ENCODE peak calls at places on chromosomes 6 and 20, in seven cellular contexts. H is adrenal gland, N is right lobe of liver, C is HCT116, G is ovary, S is spleen, E is testis. T is an unnamed sample.

GRCh38 chr6:149185799-149186357 is 131.6 kb upstream of the TAB2 start:
- DNase-seq in C (no peak), G (no peak), E (no peak), S (no peak), N (no peak), H (no peak), T (no peak)

GRCh38 chr6:170052991-170053821 is 237.7 kb downstream of the DLL1 start:
- DNase-seq in C (no peak), E (peak; percentile 7), H (no peak), N (peak; percentile 42), G (peak; percentile 29), S (peak; percentile 65), T (no peak)

GRCh38 chr20:59688999-59689398 is 84.7 kb downstream of the PHACTR3 start:
- DNase-seq in H (no peak), E (no peak), S (no peak), G (no peak), N (no peak), C (no peak), T (no peak)

GRCh38 chr20:54346269-54346668 is 129.1 kb upstream of the DOK5 start:
- DNase-seq in C (no peak), H (no peak), E (no peak), G (no peak), S (no peak), N (no peak), T (no peak)

GRCh38 chr6:119303164-119303887 is 46.2 kb downstream of the MAN1A1 start:
- DNase-seq in E (no peak), S (no peak), C (no peak), N (no peak), H (no peak), G (no peak), T (no peak)

GRCh38 chr6:139325003-139325600 is 33.3 kb upstream of the TXLNB start:
- DNase-seq in G (no peak), N (no peak), H (no peak), C (no peak), S (no peak), E (no peak), T (no peak)

GRCh38 chr20:34249291-34249690 is 8.1 kb downstream of the ASIP start:
- DNase-seq in N (no peak), C (no peak), G (no peak), S (no peak), H (peak; percentile 19), E (no peak), T (no peak)

GRCh38 chr6:93243379-93243778 is 176.0 kb downstream of the EPHA7 start:
- DNase-seq in S (no peak), N (no peak), E (no peak), G (no peak), H (no peak), C (no peak), T (no peak)

DNA sequence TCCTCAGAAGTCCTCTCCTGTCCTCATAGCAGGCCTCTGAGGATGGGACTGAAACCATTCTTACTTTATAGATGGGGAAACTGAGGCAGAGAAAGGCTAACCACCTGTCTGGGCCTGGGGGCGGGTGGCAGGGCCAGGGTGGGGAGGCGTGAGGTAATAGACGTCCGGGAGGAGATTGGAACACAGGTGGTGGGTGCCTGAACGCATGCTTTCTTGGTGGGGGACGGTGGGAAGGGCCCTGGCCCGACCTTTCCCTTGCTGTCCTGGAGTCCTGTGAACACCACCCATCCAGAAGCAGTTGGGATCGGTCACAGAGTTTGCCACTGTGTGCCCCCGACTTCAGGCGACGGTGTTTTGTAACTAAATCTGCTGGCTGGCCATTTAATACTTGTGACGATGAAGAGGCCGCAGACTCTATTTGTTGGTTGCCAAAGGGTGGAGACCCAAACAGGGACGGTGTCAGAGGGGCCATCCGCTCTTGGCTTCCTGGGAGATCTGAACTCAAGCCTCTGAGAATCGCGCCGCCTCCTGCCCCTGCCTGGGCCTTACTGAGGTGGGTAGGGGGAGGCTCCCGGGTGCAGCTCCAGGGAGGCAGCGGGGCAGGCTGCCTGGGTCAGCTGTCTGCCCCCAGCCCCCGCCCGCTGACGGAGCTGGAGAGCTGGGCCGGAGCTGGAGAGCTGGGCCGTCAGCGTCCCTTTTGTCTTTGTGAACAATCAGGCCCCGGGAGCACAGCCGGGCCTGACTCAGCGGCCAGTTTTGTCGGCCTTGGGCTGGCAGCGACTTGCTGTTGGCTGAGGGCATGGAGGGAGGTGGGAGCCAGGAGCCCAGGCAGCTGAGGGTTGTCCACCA is 4.1 kb downstream of the RBM38 start:
- DNase-seq in G (peak; percentile 82), C (no peak), H (peak; percentile 94), N (no peak), S (peak; percentile 89), E (peak; percentile 85), T (no peak)
- TF ChIP-seq POLR2A in G (no peak), C (no peak), H (no peak), N (no peak), S (no peak), E (no peak), T (no peak)

DNA sequence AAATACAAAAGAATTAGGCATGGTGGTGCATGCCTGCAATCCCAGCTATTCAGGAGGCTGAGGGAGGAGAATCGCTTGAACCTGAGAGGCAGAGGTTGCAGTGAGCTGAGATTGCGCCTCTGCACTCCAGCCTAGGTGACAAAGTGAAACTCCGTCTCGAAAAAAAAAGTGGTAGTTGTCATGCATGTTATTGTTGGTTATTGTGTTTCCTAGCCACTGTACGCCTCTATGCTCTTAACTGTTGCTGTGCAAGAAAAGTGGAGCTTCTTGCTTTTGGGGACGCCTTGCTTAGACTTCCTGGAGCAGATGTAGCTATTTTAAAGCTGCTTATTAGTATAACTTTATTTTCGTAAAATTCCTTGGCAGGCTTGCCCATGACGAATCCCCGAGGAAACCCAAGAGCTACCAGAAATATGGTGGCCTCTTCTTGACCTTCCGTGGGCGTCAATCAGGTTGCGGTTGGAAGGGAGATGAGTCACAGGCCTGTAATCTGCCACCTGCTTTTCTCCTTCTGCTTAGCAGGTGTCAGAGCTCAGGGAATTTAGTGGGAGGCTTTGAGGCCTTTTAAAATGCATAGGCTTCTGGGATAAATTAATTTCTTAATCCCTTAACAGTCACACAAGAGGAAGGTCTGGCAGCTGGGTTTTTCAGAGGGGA is 17.3 kb downstream of the GABRR2 start:
- DNase-seq in G (no peak), E (no peak), C (peak; percentile 94), H (peak; percentile 55), S (no peak), N (no peak), T (peak; percentile 65)
- TF ChIP-seq POLR2A in G (no peak), E (no peak), C (no peak), H (no peak), S (no peak), N (no peak), T (no peak)

DNA sequence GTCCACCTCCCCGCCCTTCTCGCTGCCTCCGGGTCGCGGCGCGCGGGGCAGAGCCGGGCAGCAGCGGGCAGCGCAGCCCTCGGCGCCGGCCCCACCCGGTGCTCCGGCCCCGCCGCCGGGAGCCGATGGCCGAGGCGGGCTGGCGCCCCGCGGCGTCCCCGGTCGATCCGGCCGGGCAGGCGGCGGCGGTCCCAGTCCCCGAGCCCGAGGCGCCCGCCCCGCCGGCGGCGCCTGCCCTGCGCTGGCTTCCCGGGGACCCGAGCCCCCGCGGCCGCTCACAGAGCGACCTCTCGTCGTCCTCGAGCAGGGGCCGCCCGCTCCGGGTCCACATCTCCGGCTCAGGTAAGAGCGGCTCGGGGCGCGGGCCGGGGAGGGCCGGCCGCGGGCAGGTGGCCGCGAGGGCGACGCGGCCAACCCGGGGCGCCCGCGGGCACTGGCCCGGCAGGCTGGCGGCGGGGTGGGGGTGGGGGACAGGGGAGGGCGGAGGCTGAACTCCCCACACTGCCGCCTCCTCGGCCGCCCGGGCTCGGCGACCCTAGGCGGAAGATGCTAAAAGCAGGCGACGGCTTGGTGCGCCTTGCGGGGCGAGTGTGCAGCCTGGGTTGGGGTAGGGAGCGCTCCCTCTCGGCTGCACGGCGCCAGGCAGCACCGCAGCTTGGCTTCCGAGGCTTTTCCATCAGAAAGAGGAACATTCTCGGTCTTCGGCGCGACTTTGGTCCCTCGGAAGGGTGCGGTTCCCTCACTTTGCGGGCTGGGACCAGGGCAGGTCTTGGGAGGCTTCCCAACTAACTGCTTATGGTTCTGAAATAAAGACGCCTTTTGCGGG is 25.6 kb upstream of the FUCA2 start:
- DNase-seq in H (peak; percentile 66), N (peak; percentile 68), S (peak; percentile 93), C (peak; percentile 41), E (peak; percentile 63), G (peak; percentile 60), T (no peak)
- TF ChIP-seq POLR2A in H (no peak), N (no peak), S (no peak), C (no peak), E (no peak), G (no peak), T (peak; percentile 26)

GRCh38 chr6:36487698-36488097 is 44.9 kb downstream of the KCTD20 start:
- DNase-seq in C (no peak), N (no peak), H (no peak), G (no peak), S (no peak), E (no peak), T (no peak)
- TF ChIP-seq POLR2A in C (no peak), N (no peak), H (no peak), G (no peak), S (no peak), E (no peak), T (no peak)

DNA sequence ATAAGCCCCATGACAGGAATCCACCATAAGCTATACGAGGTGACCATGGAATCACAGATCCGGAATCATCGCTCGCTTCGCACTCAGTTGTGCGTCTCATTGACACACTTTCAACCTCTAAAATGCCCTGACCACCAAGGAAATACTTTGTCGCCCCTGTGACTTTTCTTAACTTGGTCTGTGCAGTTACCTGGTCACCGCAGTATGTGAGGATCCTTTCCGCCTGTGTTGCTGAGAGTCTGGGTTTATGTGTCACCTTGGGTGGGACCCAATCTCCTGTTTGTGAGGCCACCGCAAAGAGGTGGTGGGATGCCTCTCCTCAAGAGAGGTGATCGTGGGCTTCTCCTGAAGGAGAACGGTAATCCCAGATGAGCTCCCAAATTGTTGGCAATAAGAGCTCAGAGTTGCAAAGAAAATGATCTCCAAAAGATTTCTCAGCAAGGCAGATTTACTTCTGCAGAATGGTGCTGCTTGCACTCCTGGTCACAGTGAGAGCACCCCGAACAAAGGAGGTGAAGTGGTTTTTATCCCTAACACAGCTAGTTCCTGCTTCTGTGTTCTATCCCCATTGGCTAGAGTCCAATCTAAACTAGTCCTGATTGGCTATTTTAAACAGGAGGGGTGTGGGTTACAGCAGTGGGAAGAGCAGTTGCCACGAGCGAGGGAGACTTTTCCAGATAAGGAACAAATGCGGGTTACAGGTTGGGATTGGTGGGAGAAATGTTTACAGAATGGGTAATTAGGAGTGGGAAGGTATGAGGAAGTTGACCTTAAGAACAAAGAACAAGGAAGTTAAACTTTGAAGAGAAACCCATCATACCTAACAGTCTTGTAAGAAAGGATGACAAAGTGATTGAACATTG is 9.1 kb upstream of the ZNFX1 start:
- DNase-seq in C (no peak), G (no peak), H (no peak), S (no peak), N (no peak), E (no peak), T (no peak)
- TF ChIP-seq POLR2A in C (no peak), G (no peak), H (no peak), S (no peak), N (no peak), E (no peak), T (no peak)

T was measured in H54.